ENCODE peak calls at places on chromosomes 11 and 22, in ten cellular contexts. X is lung; B is K562; H is choroid plexus epithelial cell; J is HL-60; Q is mesothelial cell of epicardium; N is HCT116; L is CD4-positive, alpha-beta T cell; D is MCF 10A; Y is epithelial cell of esophagus. U is an unnamed sample.

GRCh38 chr11:88281317-88281712 is 56.2 kb downstream of the CTSC start:
- DNase-seq in N (no peak), Y (peak; percentile 30), B (no peak), D (peak; percentile 33), L (no peak), X (no peak), H (peak; percentile 45), J (no peak), Q (no peak), U (no peak)

GRCh38 chr22:43481528-43482309 is 69.9 kb downstream of the MPPED1 start:
- DNase-seq in Q (no peak), B (no peak), X (no peak), L (no peak), D (peak; percentile 3), H (no peak), N (no peak), Y (no peak), J (peak; percentile 62), U (no peak)

GRCh38 chr11:32968541-32968940 is 47.1 kb upstream of the DEPDC7 start:
- DNase-seq in Y (no peak), L (no peak), H (no peak), B (no peak), J (no peak), N (no peak), X (no peak), D (no peak), Q (no peak), U (no peak)

GRCh38 chr11:105838668-105839403 is 183.2 kb downstream of the MSANTD4 start:
- DNase-seq in J (no peak), X (no peak), B (no peak), L (no peak), Q (no peak), D (peak; percentile 73), H (peak; percentile 47), N (peak; percentile 35), Y (peak; percentile 88), U (no peak)

GRCh38 chr22:24392218-24392931 is 35.0 kb upstream of the ADORA2A start:
- DNase-seq in Y (no peak), N (no peak), D (no peak), H (no peak), J (no peak), Q (no peak), X (no peak), L (no peak), B (no peak), U (no peak)

GRCh38 chr11:102345923-102346322 is 1.1 kb upstream of the BIRC2 start:
- DNase-seq in L (no peak), J (no peak), Y (peak; percentile 57), N (peak; percentile 28), Q (no peak), B (no peak), D (peak; percentile 43), H (peak; percentile 42), X (no peak), U (no peak)

GRCh38 chr11:125883375-125883774 is 4.1 kb upstream of the HYLS1 start:
- DNase-seq in Y (peak; percentile 17), Q (no peak), D (no peak), X (no peak), B (no peak), J (no peak), L (no peak), N (no peak), H (no peak), U (no peak)

GRCh38 chr11:65205602-65205967 is 23.9 kb downstream of the CAPN1 start:
- DNase-seq in D (no peak), B (no peak), J (no peak), L (no peak), Y (no peak), X (no peak), Q (no peak), H (no peak), N (no peak), U (no peak)

GRCh38 chr11:43997022-43997665 is 50.6 kb upstream of the ACCSL start:
- DNase-seq in L (no peak), D (no peak), N (no peak), Y (no peak), Q (no peak), X (no peak), H (peak; percentile 42), J (no peak), B (no peak), U (no peak)

GRCh38 chr22:19846620-19847344 is 7.9 kb downstream of the GNB1L start:
- DNase-seq in Q (no peak), N (no peak), X (no peak), D (no peak), Y (no peak), J (no peak), L (no peak), B (peak; percentile 50), H (no peak), U (no peak)

GRCh38 chr22:19845369-19845722 is 9.3 kb downstream of the GNB1L start:
- DNase-seq in X (no peak), L (no peak), Y (no peak), D (no peak), N (no peak), B (peak; percentile 60), H (no peak), J (no peak), Q (no peak), U (no peak)

GRCh38 chr22:19843107-19843856 is 11.4 kb downstream of the GNB1L start:
- DNase-seq in L (no peak), H (no peak), B (peak; percentile 37), Y (no peak), X (no peak), N (no peak), J (no peak), D (peak; percentile 38), Q (peak; percentile 39), U (no peak)

GRCh38 chr22:19843857-19844422 is 10.7 kb downstream of the GNB1L start:
- DNase-seq in N (no peak), D (no peak), J (no peak), Q (no peak), B (peak; percentile 21), L (no peak), Y (no peak), H (no peak), X (no peak), U (no peak)

GRCh38 chr22:19844423-19845368 is 10.0 kb downstream of the GNB1L start:
- DNase-seq in N (no peak), D (peak; percentile 58), X (peak; percentile 59), H (peak; percentile 42), Q (no peak), L (no peak), B (peak; percentile 28), Y (peak; percentile 51), J (peak; percentile 79), U (no peak)
- TF ChIP-seq CTCF in N (no peak), D (no peak), X (no peak), H (no peak), Q (no peak), L (no peak), B (no peak), Y (no peak), J (no peak), U (no peak)

DNA sequence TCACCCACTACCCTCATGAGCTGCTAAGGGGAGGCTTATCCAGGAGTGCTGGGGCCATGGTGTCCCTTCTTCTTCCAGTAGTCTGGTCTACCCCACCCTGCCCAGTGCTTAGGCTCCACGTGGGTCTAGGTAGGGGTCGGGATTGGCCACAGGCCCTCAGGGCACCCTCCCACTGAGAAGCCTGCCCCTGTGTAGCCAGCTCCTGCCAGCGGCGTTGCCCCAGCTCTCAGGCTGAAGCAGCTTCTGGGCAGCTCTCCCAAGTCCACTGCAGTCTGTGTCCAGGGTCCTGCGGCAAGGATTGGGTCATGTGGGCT is 24.0 kb upstream of the RIC3 start:
- DNase-seq in D (no peak), B (no peak), J (no peak), L (no peak), Y (no peak), N (no peak), X (no peak), Q (no peak), H (no peak), U (no peak)
- TF ChIP-seq CTCF in D (no peak), B (no peak), J (no peak), L (peak; percentile 35), Y (no peak), N (no peak), X (no peak), Q (peak; percentile 27), H (no peak), U (no peak)

DNA sequence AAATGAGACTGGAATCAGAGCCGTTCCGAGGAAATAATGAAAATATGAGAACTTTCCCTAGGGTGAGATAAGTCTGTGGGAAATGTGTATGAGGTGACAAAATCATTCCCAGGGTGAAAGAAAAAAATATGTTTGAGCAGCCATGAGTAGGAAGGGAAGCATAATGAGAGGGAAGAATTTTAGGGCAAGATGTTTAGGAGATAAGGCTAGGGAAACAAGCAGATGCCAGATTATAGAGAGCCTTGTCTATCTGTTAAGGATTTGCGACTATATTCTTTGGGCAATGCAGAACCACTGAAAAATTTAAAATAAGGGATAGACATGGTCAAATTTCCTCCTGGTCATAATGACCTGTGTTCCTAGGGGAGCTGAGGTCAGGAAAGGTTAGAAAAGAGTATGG is 54.4 kb downstream of the STIM1 start:
- DNase-seq in D (no peak), H (no peak), L (no peak), N (no peak), B (no peak), Q (no peak), Y (no peak), J (no peak), X (no peak), U (no peak)
- TF ChIP-seq CTCF in D (no peak), H (no peak), L (no peak), N (no peak), B (no peak), Q (no peak), Y (no peak), J (no peak), X (no peak), U (no peak)

GRCh38 chr11:96169250-96169649 is 173.7 kb downstream of the MAML2 start:
- DNase-seq in L (no peak), X (no peak), B (no peak), N (no peak), Y (no peak), Q (no peak), H (no peak), D (peak; percentile 10), J (no peak), U (no peak)

GRCh38 chr11:96162816-96163499 is 180.0 kb downstream of the MAML2 start:
- DNase-seq in Y (peak; percentile 76), D (peak; percentile 86), Q (no peak), L (no peak), N (no peak), J (no peak), X (no peak), H (peak; percentile 92), B (no peak), U (no peak)

GRCh38 chr11:96167233-96167632 is 175.8 kb downstream of the MAML2 start:
- DNase-seq in Y (no peak), J (no peak), X (no peak), B (no peak), Q (no peak), N (no peak), L (no peak), D (no peak), H (no peak), U (no peak)

GRCh38 chr11:96168623-96169022 is 174.4 kb downstream of the MAML2 start:
- DNase-seq in Q (no peak), J (peak; percentile 66), B (no peak), D (peak; percentile 94), H (peak; percentile 97), Y (peak; percentile 93), N (no peak), L (no peak), X (peak; percentile 65), U (no peak)

DNA sequence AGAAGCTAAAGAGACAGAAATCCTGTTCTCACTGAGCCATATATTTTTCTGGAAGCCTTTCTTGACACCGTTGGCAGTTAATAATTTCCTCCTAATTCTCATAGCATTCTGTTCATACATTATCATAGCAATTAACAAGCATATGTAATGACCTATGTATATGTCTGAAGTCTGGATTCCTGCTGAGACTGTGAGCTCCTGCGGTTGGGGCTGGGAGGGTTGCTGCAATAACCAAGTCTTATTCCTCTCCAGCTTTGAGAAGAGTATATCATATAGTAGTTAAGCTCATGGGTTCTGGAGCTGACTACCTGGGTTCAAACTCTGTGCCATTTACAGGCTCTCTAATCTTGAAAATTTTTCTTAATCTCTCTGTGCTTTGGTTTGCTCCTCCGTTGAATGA is 175.2 kb downstream of the MAML2 start:
- DNase-seq in Q (no peak), B (no peak), N (no peak), L (no peak), Y (no peak), H (no peak), D (no peak), X (no peak), J (no peak), U (no peak)
- TF ChIP-seq CTCF in Q (no peak), B (no peak), N (no peak), L (no peak), Y (no peak), H (no peak), D (no peak), X (no peak), J (no peak), U (no peak)